ENCODE peak calls at places on chromosomes 13 and 19, in five cellular contexts. A is fibroblast of lung, E is HCT116, N is H1, O is GM23248. L is an unnamed sample.

GRCh38 chr19:11373166-11373884 is 1.1 kb upstream of the SWSAP1 start:
- DNase-seq in O (peak), A (peak), N (no peak), E (no peak), L (peak)

GRCh38 chr13:46146898-46147297 is 35.1 kb downstream of the LCP1 start:
- DNase-seq in O (peak), N (no peak), E (no peak), A (no peak), L (peak)

GRCh38 chr19:3014135-3014534 is 14.9 kb downstream of the TLE2 start:
- DNase-seq in E (no peak), N (no peak), A (no peak), O (no peak), L (no peak)

GRCh38 chr13:113148407-113148806 is 10.0 kb upstream of the PROZ start:
- DNase-seq in E (no peak), N (no peak), O (no peak), A (no peak), L (no peak)

GRCh38 chr13:21458457-21458815 is 667 bp downstream of the ZDHHC20 start:
- DNase-seq in O (peak), E (no peak), N (peak), A (no peak), L (peak)

GRCh38 chr13:114144606-114145244 is 12.3 kb upstream of the RASA3 start:
- DNase-seq in A (no peak), O (no peak), N (no peak), E (no peak), L (no peak)

GRCh38 chr13:63435668-63436275 is 2020.1 kb upstream of the PCDH20 start:
- DNase-seq in E (peak), O (peak), A (peak), N (no peak), L (peak)

GRCh38 chr19:28159065-28159464 is 1053.9 kb downstream of the UQCRFS1 start:
- DNase-seq in N (no peak), O (no peak), E (no peak), A (no peak), L (no peak)

GRCh38 chr19:49200238-49200862 is 42.8 kb downstream of the TRPM4 start:
- DNase-seq in O (peak), A (no peak), N (no peak), E (no peak), L (no peak)

GRCh38 chr13:113374511-113375175 is 10.7 kb upstream of the GRTP1 start:
- DNase-seq in N (no peak), E (no peak), O (no peak), A (no peak), L (no peak)

GRCh38 chr13:72437458-72437857 is 290.0 kb downstream of the MZT1 start:
- DNase-seq in O (no peak), N (no peak), E (no peak), A (peak), L (no peak)

GRCh38 chr19:46537136-46538097 is 41.8 kb upstream of the PNMA8B start:
- DNase-seq in A (peak), E (no peak), N (peak), O (peak), L (peak)

GRCh38 chr19:58305932-58306323 is 751 bp downstream of the ERVK3-1 start:
- DNase-seq in E (no peak), O (peak), A (no peak), N (no peak), L (peak)

GRCh38 chr19:31160346-31160926 is 188.8 kb downstream of the TSHZ3 start:
- DNase-seq in N (no peak), O (peak), A (peak), E (no peak), L (no peak)
- TF ChIP-seq EZH2 in N (no peak), O (no peak), A (no peak), E (no peak), L (no peak)

GRCh38 chr13:40352807-40353562 is 313.5 kb downstream of the FOXO1 start:
- DNase-seq in A (peak), N (no peak), O (peak), E (no peak), L (peak)

GRCh38 chr13:40348096-40348679 is 318.3 kb downstream of the FOXO1 start:
- DNase-seq in A (peak), O (no peak), E (no peak), N (peak), L (no peak)

GRCh38 chr13:40352385-40352778 is 314.1 kb downstream of the FOXO1 start:
- DNase-seq in O (peak), E (no peak), N (no peak), A (peak), L (no peak)

GRCh38 chr13:40351537-40352384 is 314.7 kb downstream of the FOXO1 start:
- DNase-seq in E (no peak), A (no peak), O (no peak), N (no peak), L (no peak)

DNA sequence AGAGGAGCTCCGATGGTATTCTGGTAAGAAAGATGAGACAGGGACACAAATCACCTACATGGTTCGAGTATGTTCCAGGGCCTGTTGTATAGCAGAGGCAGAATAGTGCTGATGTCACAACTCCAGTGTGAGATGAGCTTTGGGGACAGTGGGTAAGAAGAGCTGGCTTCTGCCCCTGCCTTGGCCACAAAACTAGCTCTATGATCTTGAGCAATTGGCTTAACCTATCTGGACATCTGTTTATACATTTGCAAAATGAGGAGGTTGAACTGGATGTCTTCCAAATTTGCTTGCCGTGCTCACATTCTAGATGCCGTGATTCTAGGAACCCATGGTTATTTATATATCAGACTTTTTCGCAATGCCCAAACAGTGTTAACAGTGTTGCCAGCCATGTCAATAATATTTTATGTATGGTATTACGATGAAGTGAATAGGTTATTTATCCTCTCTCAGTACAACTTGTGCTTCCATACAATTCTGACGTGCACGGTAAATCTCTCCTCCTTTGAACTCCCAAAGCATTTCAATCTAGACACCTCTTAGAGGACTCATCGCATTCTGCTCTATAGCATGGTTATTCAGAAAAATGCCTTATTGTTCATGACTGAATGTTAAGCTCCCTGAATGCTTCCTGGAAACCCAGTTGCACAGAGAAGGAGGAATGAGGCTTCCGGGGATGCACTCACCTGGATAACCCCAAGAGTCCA is 316.0 kb downstream of the FOXO1 start:
- DNase-seq in A (peak), O (no peak), N (no peak), E (no peak), L (no peak)
- TF ChIP-seq EZH2 in A (no peak), O (no peak), N (no peak), E (no peak), L (no peak)

GRCh38 chr13:27926644-27927434 is 7.0 kb downstream of the PDX1 start:
- DNase-seq in O (peak), N (peak), E (no peak), A (no peak), L (no peak)

GRCh38 chr13:27929868-27930267 is 10.1 kb downstream of the PDX1 start:
- DNase-seq in E (no peak), A (no peak), N (no peak), O (no peak), L (no peak)

GRCh38 chr13:27927444-27928352 is 7.9 kb downstream of the PDX1 start:
- DNase-seq in N (no peak), O (no peak), A (no peak), E (no peak), L (no peak)

GRCh38 chr13:27928805-27929753 is 9.3 kb downstream of the PDX1 start:
- DNase-seq in E (no peak), N (peak), A (no peak), O (no peak), L (no peak)

DNA sequence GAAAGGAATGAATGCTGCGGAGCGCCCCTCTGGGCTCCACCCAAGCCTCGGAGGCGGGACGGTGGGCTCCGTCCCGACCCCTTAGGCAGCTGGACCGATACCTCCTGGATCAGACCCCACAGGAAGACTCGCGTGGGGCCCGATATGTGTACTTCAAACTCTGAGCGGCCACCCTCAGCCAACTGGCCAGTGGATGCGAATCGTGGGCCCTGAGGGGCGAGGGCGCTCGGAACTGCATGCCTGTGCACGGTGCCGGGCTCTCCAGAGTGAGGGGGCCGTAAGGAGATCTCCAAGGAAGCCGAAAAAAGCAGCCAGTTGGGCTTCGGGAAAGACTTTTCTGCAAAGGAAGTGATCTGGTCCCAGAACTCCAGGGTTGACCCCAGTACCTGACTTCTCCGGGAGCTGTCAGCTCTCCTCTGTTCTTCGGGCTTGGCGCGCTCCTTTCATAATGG is 8.6 kb downstream of the PDX1 start:
- DNase-seq in E (no peak), O (no peak), N (peak), A (no peak), L (no peak)
- TF ChIP-seq EZH2 in E (no peak), O (no peak), N (peak), A (no peak), L (peak)

DNA sequence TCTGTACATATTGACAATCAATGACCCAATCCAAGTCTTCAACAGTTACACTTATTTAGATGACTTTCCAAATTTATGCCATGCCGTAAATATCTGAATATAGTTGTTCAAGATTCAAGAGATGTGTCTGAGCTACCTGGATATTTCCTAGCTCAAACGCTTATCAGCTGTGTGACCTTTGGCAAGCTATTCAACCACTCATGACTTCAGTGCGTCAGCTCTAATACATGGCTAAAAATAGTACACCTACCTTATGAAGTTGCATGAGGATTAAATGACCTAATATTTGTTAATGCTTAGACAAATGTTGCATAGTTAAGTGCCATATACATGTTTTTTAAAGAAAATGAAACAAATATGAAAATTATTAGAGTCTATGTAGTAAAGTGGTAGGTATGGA is 704.1 kb downstream of the OLFM4 start:
- DNase-seq in N (no peak), O (no peak), E (no peak), A (no peak), L (peak)
- TF ChIP-seq EZH2 in N (no peak), O (no peak), E (no peak), A (no peak), L (no peak)